ENCODE peak calls at places on chromosomes 6 and 20, in ten cellular contexts. W, L, F, D, U, O, R, Q, I and N are unnamed samples.

GRCh38 chr6:7543761-7544424 is 2.4 kb downstream of the DSP start:
- DNase-seq in Q (no peak), U (no peak), O (no peak), W (no peak), R (no peak), D (no peak), L (peak), I (no peak), F (no peak), N (no peak)

GRCh38 chr6:26439552-26440125 is 665 bp upstream of the BTN3A3 start:
- DNase-seq in Q (no peak), R (no peak), F (no peak), W (no peak), D (no peak), O (no peak), L (no peak), I (no peak), U (no peak), N (no peak)

GRCh38 chr6:160960839-160961238 is 30.7 kb upstream of the MAP3K4 start:
- DNase-seq in O (no peak), R (no peak), U (no peak), Q (no peak), I (no peak), L (no peak), W (no peak), F (no peak), D (no peak), N (no peak)

GRCh38 chr6:170097505-170098427 is 193.1 kb downstream of the DLL1 start:
- DNase-seq in W (no peak), U (no peak), O (no peak), L (no peak), R (no peak), I (no peak), D (no peak), Q (no peak), F (peak), N (no peak)

GRCh38 chr20:40506567-40506966 is 182.5 kb downstream of the MAFB start:
- DNase-seq in W (peak), R (peak), O (peak), L (peak), U (peak), D (no peak), F (peak), Q (peak), I (peak), N (no peak)

GRCh38 chr20:50574586-50574985 is 64.4 kb downstream of the PTPN1 start:
- DNase-seq in L (no peak), U (no peak), W (no peak), I (no peak), R (no peak), Q (no peak), F (no peak), O (no peak), D (no peak), N (no peak)

GRCh38 chr6:125314019-125314581 is 12.3 kb upstream of the HDDC2 start:
- DNase-seq in R (peak), O (peak), W (no peak), F (peak), I (peak), U (peak), D (peak), Q (peak), L (peak), N (peak)

GRCh38 chr20:58938541-58938940 is 42.5 kb upstream of the NELFCD start:
- DNase-seq in L (no peak), D (no peak), F (no peak), I (no peak), R (no peak), Q (no peak), U (no peak), W (no peak), O (no peak), N (no peak)

GRCh38 chr6:42766163-42766670 is 15.6 kb upstream of the BICRAL start:
- DNase-seq in Q (no peak), I (no peak), F (no peak), U (peak), W (no peak), O (no peak), L (no peak), D (no peak), R (peak), N (no peak)

GRCh38 chr20:3652646-3653596 is 10.3 kb downstream of the GFRA4 start:
- DNase-seq in U (no peak), R (no peak), D (peak), F (peak), I (no peak), W (no peak), L (no peak), O (no peak), Q (no peak), N (no peak)

GRCh38 chr6:29216528-29216927 is 45.8 kb downstream of the OR2J2 start:
- DNase-seq in L (no peak), F (no peak), U (no peak), O (no peak), W (no peak), D (no peak), Q (no peak), I (peak), R (no peak), N (no peak)

GRCh38 chr6:116047173-116047933 is 13.3 kb downstream of the FRK start:
- DNase-seq in O (no peak), L (no peak), R (no peak), U (peak), Q (no peak), D (no peak), I (peak), F (no peak), W (no peak), N (no peak)

GRCh38 chr6:27091661-27092315 is 155.7 kb upstream of the PRSS16 start:
- DNase-seq in L (no peak), U (peak), D (peak), R (peak), W (peak), I (peak), F (no peak), O (no peak), Q (no peak), N (no peak)

DNA sequence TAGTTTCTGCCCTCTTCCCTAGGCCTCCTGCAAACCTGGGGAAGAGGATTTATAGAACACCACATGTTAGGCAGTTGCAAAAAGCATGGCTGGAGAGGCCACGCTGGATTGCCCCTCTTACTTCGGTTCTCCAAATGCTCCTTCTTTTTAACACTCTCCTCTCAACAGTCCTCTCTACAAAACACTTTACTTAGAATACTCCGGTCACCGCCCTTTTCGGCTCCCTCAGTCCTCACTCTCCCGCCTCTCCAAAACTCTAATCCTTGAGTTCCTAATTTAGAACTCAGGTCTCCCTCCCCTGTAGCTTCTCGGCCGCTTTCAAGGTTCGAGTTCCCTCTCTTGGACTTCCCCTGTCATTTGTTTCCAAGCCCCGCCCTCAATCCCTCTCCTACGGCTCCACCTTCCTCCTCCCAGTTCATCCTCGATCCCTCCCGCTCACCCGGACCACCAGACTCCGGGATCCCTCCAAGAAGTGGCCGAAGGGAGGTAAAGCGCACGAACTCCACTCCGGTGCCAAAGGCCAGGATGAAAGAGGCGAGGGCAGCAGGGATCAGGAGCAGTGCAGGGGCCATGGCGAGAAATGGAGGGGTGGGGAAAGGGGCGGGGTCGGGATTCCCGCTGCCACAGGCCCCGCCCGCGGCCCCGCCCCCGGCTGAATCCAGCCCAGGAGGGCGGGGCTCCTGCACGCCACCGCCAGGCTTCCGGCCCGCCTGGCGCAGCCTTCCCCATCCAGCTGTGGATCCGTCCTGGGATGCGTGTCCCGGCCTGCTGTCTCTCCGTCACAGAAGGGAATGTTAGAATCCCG is at the start of gene NRM:
- DNase-seq in F (peak), Q (peak), D (peak), O (peak), W (peak), U (peak), L (peak), I (peak), R (no peak), N (peak)
- TF ChIP-seq POLR2A in F (peak), Q (no peak), D (peak), O (no peak), W (peak), U (peak), L (no peak), I (peak), R (peak), N (no peak)

GRCh38 chr6:10722820-10723651 is at the start of gene TMEM14C:
- DNase-seq in W (peak), R (peak), U (peak), D (peak), I (peak), O (peak), F (peak), L (peak), Q (peak), N (peak)
- TF ChIP-seq POLR2A in W (peak), R (peak), U (peak), D (peak), I (no peak), O (peak), F (peak), L (peak), Q (no peak), N (peak)

GRCh38 chr6:35603326-35604202 is 85.2 kb downstream of the FKBP5 start:
- DNase-seq in F (no peak), D (no peak), O (no peak), L (no peak), I (peak), U (no peak), W (no peak), R (no peak), Q (no peak), N (no peak)

GRCh38 chr6:35602133-35602946 is 86.4 kb downstream of the FKBP5 start:
- DNase-seq in L (peak), I (peak), R (no peak), W (no peak), U (no peak), D (no peak), F (no peak), O (peak), Q (no peak), N (no peak)

GRCh38 chr6:35600659-35601125 is 88.0 kb upstream of the TULP1 start:
- DNase-seq in W (no peak), F (no peak), U (no peak), O (no peak), D (no peak), R (no peak), Q (no peak), L (no peak), I (no peak), N (no peak)

GRCh38 chr6:35599761-35600658 is 87.3 kb upstream of the TULP1 start:
- DNase-seq in W (no peak), O (no peak), D (no peak), I (no peak), R (no peak), Q (no peak), L (no peak), F (no peak), U (no peak), N (no peak)

GRCh38 chr6:35601331-35602132 is 87.2 kb downstream of the FKBP5 start:
- DNase-seq in I (peak), D (no peak), L (peak), O (peak), R (peak), W (no peak), F (no peak), Q (peak), U (peak), N (peak)
- TF ChIP-seq POLR2A in I (no peak), D (no peak), L (no peak), O (no peak), R (no peak), W (no peak), F (peak), Q (no peak), U (no peak), N (no peak)

GRCh38 chr20:54065601-54066038 is 4.8 kb downstream of the BCAS1 start:
- DNase-seq in Q (no peak), O (no peak), U (no peak), W (no peak), D (peak), I (no peak), L (no peak), F (no peak), R (no peak), N (no peak)
- TF ChIP-seq POLR2A in Q (no peak), O (no peak), U (no peak), W (no peak), D (no peak), I (no peak), L (no peak), F (no peak), R (no peak), N (no peak)

GRCh38 chr6:139757766-139758655 is 383.6 kb upstream of the CITED2 start:
- DNase-seq in Q (no peak), L (no peak), O (no peak), I (no peak), U (no peak), F (no peak), W (no peak), D (no peak), R (no peak), N (no peak)
- TF ChIP-seq POLR2A in Q (no peak), L (no peak), O (no peak), I (no peak), U (no peak), F (no peak), W (no peak), D (no peak), R (no peak), N (no peak)

GRCh38 chr6:25150031-25150430 is 129.1 kb upstream of the CARMIL1 start:
- DNase-seq in L (no peak), U (no peak), F (no peak), I (no peak), Q (no peak), R (no peak), O (no peak), W (no peak), D (no peak), N (no peak)

GRCh38 chr6:25144919-25145318 is 134.3 kb upstream of the CARMIL1 start:
- DNase-seq in D (no peak), W (no peak), O (no peak), U (no peak), L (no peak), R (no peak), F (no peak), Q (no peak), I (no peak), N (no peak)

GRCh38 chr6:25150863-25151262 is 128.3 kb upstream of the CARMIL1 start:
- DNase-seq in I (no peak), U (no peak), Q (no peak), L (no peak), F (no peak), D (no peak), O (no peak), R (no peak), W (no peak), N (no peak)

GRCh38 chr6:25142506-25142905 is 136.7 kb upstream of the CARMIL1 start:
- DNase-seq in W (no peak), Q (no peak), F (no peak), I (no peak), U (no peak), R (no peak), O (no peak), D (no peak), L (peak), N (no peak)

DNA sequence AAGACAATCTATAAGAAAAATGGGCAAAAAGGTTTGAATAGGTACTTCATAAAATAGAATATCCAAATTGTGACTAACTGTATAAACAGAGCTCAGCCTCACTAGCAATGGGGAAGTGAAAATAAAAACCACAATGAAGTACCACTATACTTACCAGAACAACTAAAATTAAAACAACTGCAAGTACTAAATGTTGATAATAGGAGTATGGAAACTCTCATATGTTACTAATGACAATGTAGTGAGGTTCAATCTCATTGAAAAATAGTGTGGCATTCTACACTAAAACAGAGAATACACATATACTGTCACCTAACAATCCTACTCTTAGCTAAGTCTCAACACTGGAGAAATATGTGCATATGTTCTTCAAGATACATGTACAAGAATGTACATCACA is 132.0 kb upstream of the CARMIL1 start:
- DNase-seq in W (no peak), D (no peak), O (no peak), Q (no peak), R (no peak), I (no peak), F (no peak), L (no peak), U (no peak), N (no peak)
- TF ChIP-seq POLR2A in W (no peak), D (no peak), O (no peak), Q (no peak), R (no peak), I (no peak), F (no peak), L (no peak), U (no peak), N (no peak)

GRCh38 chr6:75349262-75349984 is 64.8 kb upstream of the TMEM30A start:
- DNase-seq in O (no peak), L (peak), Q (peak), W (no peak), D (peak), F (peak), I (no peak), R (no peak), U (no peak), N (no peak)
- TF ChIP-seq POLR2A in O (no peak), L (no peak), Q (no peak), W (no peak), D (no peak), F (no peak), I (no peak), R (no peak), U (no peak), N (no peak)